ENCODE peak calls at places on chromosomes 7 and 10, in five cellular contexts. P is H9, E is neuronal stem cell, D is mesendoderm, T is mesenchymal stem cell. Z is an unnamed sample.

GRCh38 chr7:40866601-40867000 is 731.8 kb downstream of the SUGCT start:
- DNase-seq in E (no peak), P (no peak), T (no peak), D (peak), Z (no peak)

GRCh38 chr7:97971990-97972943 is 17.7 kb downstream of the OCM2 start:
- DNase-seq in P (peak), E (peak), D (peak), T (peak), Z (peak)

GRCh38 chr7:41219276-41219675 is 483.6 kb downstream of the INHBA start:
- DNase-seq in D (no peak), E (no peak), T (peak), P (no peak), Z (peak)

GRCh38 chr7:102304668-102305067 is 18.0 kb downstream of the SH2B2 start:
- DNase-seq in T (peak), D (no peak), P (no peak), E (no peak), Z (no peak)

GRCh38 chr10:95325863-95326262 is 35.1 kb upstream of the PDLIM1 start:
- DNase-seq in P (no peak), T (no peak), E (no peak), D (no peak), Z (no peak)

GRCh38 chr7:70307544-70308106 is 709.4 kb downstream of the AUTS2 start:
- DNase-seq in T (peak), P (no peak), D (no peak), E (no peak), Z (no peak)

GRCh38 chr10:71216363-71216695 is 4.0 kb downstream of the UNC5B start:
- DNase-seq in T (no peak), D (no peak), E (no peak), P (no peak), Z (no peak)

GRCh38 chr7:130090745-130091532 is 20.6 kb downstream of the KLHDC10 start:
- DNase-seq in P (no peak), E (no peak), D (no peak), T (no peak), Z (no peak)

GRCh38 chr10:58943234-58943633 is 233.2 kb upstream of the PHYHIPL start:
- DNase-seq in P (no peak), E (no peak), T (no peak), D (no peak), Z (no peak)

GRCh38 chr7:37435156-37435555 is 13.5 kb downstream of the ELMO1 start:
- DNase-seq in T (no peak), D (no peak), P (no peak), E (no peak), Z (no peak)

GRCh38 chr7:22066484-22066883 is 120.8 kb upstream of the CDCA7L start:
- DNase-seq in P (peak), E (no peak), T (no peak), D (peak), Z (no peak)

GRCh38 chr7:13852281-13852968 is 137.0 kb downstream of the ETV1 start:
- DNase-seq in D (no peak), P (no peak), E (no peak), T (peak), Z (no peak)

GRCh38 chr10:62959553-62959952 is 143.4 kb upstream of the EGR2 start:
- DNase-seq in D (no peak), T (no peak), P (no peak), E (no peak), Z (no peak)

GRCh38 chr7:73703985-73704639 is 15.4 kb downstream of the STX1A start:
- DNase-seq in T (peak), P (peak), D (peak), E (peak), Z (peak)

GRCh38 chr10:116257785-116258184 is 15.2 kb downstream of the GFRA1 start:
- DNase-seq in D (no peak), E (no peak), P (no peak), T (no peak), Z (no peak)

GRCh38 chr10:120897343-120897742 is 46.2 kb downstream of the WDR11 start:
- DNase-seq in P (no peak), T (peak), D (no peak), E (no peak), Z (peak)

GRCh38 chr10:123303581-123303980 is 149.4 kb downstream of the BUB3 start:
- DNase-seq in P (no peak), E (no peak), T (no peak), D (no peak), Z (no peak)

GRCh38 chr7:27663989-27664331 is 1.3 kb upstream of the HIBADH start:
- DNase-seq in T (no peak), P (no peak), E (no peak), D (no peak), Z (no peak)

GRCh38 chr7:12738665-12739064 is 51.2 kb downstream of the ARL4A start:
- DNase-seq in D (no peak), P (no peak), T (no peak), E (no peak), Z (no peak)

GRCh38 chr7:23291957-23292560 is 7.1 kb upstream of the MALSU1 start:
- DNase-seq in P (no peak), T (no peak), E (no peak), D (no peak), Z (no peak)

GRCh38 chr7:95972554-95972953 is 200.2 kb downstream of the DYNC1I1 start:
- DNase-seq in P (no peak), E (no peak), D (no peak), T (no peak), Z (no peak)

GRCh38 chr7:94067506-94067905 is 63.4 kb upstream of the BET1 start:
- DNase-seq in E (no peak), P (no peak), T (peak), D (no peak), Z (peak)

GRCh38 chr10:114714281-114714741 is 56.2 kb upstream of the ABLIM1 start:
- DNase-seq in D (no peak), P (no peak), T (peak), E (no peak), Z (peak)

GRCh38 chr10:121168513-121169216 is 317.5 kb downstream of the WDR11 start:
- DNase-seq in E (no peak), P (peak), T (no peak), D (peak), Z (no peak)

GRCh38 chr7:80848841-80849240 is 70.0 kb downstream of the SEMA3C start:
- DNase-seq in P (no peak), D (no peak), T (no peak), E (no peak), Z (no peak)

GRCh38 chr10:132846631-132847415 is 60.9 kb upstream of the NKX6-2 start:
- DNase-seq in T (no peak), P (peak), D (no peak), E (no peak), Z (no peak)

GRCh38 chr7:119223930-119224329 is 999.4 kb downstream of the ANKRD7 start:
- DNase-seq in D (no peak), T (no peak), E (no peak), P (no peak), Z (no peak)

GRCh38 chr10:76155961-76156360 is 724.5 kb downstream of the LRMDA start:
- DNase-seq in E (no peak), D (peak), T (no peak), P (no peak), Z (no peak)

GRCh38 chr7:96061844-96062243 is 260.1 kb downstream of the SLC25A13 start:
- DNase-seq in D (no peak), E (no peak), T (no peak), P (no peak), Z (no peak)

GRCh38 chr10:127320176-127320575 is 123.8 kb upstream of the INSYN2A start:
- DNase-seq in T (no peak), P (no peak), E (no peak), D (no peak), Z (no peak)

GRCh38 chr7:462173-463103 is 57.2 kb downstream of the PDGFA start:
- DNase-seq in D (no peak), P (no peak), E (no peak), T (no peak), Z (no peak)

GRCh38 chr7:152402384-152403250 is 33.2 kb downstream of the KMT2C start:
- DNase-seq in D (no peak), E (no peak), T (no peak), P (no peak), Z (peak)

GRCh38 chr10:36220122-36220521 is 578.0 kb upstream of the FZD8 start:
- DNase-seq in P (no peak), T (peak), D (no peak), E (no peak), Z (no peak)

GRCh38 chr10:76581685-76582084 is 1055.9 kb downstream of the KCNMA1 start:
- DNase-seq in P (no peak), E (no peak), T (no peak), D (no peak), Z (no peak)

GRCh38 chr10:102289840-102290239 is 44.5 kb downstream of the GBF1 start:
- DNase-seq in D (no peak), E (no peak), P (no peak), T (no peak), Z (no peak)

GRCh38 chr7:45189151-45189970 is 31.8 kb downstream of the RAMP3 start:
- DNase-seq in D (no peak), E (no peak), T (no peak), P (no peak), Z (no peak)

GRCh38 chr10:102634696-102635095 is 9.6 kb upstream of the TRIM8 start:
- DNase-seq in E (no peak), T (no peak), P (no peak), D (no peak), Z (no peak)

DNA sequence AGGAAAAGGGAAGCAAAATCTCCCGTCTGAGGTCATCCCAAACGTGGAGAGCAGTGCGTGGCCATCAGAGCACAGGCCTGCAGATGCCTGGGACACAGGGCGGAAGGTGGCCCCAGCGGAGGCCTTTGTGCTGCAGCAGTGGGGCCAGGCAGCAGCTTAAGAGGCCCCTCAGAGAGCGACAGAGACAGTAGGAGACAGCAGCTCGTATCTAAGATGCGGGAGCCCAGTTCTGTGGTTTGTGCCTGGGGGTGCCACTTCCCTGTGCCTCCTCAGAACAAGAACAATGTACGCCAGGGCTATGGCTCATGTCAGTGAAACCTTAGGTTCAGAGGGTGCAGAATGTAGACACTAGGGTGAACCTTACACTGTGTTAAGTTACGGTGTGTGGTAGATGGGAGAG is 316.6 kb upstream of the AKR1E2 start:
- DNase-seq in E (no peak), P (no peak), T (no peak), D (no peak), Z (no peak)
- H3K18ac ChIP-seq in E (no peak), P (no peak), T (no peak), D (no peak), Z (no peak)

GRCh38 chr10:73908853-73909611 is 1.9 kb upstream of the PLAU start:
- DNase-seq in E (no peak), D (peak), T (peak), P (no peak), Z (peak)
- H3K18ac ChIP-seq in E (no peak), D (peak), T (peak), P (no peak), Z (peak)

GRCh38 chr10:21401196-21401595 is 124.3 kb downstream of the SKIDA1 start:
- DNase-seq in P (no peak), T (peak), E (no peak), D (no peak), Z (peak)

GRCh38 chr10:21405981-21406380 is 119.5 kb downstream of the SKIDA1 start:
- DNase-seq in T (no peak), P (no peak), D (no peak), E (no peak), Z (no peak)

GRCh38 chr10:21399392-21400015 is 126.0 kb downstream of the SKIDA1 start:
- DNase-seq in P (no peak), T (peak), E (no peak), D (peak), Z (peak)

GRCh38 chr10:21403256-21404015 is 122.0 kb downstream of the SKIDA1 start:
- DNase-seq in D (peak), T (no peak), P (no peak), E (no peak), Z (no peak)

DNA sequence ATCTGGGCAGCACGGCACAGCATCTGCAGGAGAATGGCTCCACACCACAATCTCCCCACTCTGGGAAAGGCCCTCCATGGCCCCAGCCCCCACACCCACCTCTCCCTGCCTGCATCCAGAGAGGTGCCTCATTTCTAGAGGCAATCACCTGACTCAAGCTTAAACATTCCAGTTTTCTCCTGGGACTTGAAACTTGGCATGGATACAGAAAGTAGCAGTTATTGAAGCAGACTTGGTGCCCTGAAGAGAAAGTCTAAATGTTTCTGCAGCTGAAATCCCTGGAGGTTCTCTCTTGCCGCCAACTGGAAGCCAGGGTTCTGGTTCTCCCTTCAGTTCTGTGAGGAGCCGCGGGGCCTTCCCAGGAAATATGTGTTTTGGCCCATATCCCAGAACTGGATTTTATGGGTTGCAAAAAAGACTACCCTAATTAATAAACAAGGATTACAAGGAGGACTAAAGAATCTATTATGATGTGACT is 122.8 kb downstream of the SKIDA1 start:
- DNase-seq in E (no peak), T (peak), D (no peak), P (no peak), Z (peak)
- H3K18ac ChIP-seq in E (no peak), T (no peak), D (peak), P (peak), Z (no peak)

DNA sequence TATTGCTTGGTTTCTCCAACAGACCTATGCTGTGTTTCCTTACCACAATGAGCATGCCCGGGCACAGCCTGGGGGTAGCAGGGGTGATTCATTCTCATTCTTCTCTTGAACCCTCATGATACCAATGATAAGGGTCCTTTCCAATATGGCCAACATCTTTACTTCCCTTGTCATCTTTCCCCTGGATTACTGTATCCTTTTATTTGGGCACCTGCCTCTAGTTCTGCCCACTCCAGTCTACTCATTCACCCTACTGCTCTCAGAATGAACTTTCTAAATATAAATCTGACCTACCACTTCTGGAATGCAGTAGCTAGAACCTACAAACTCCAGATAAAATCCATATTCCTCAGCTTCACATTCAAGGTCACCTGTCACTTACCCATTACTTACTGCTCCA is 26.4 kb upstream of the ITPRID1 start:
- DNase-seq in E (no peak), P (no peak), D (no peak), T (no peak), Z (no peak)
- H3K18ac ChIP-seq in E (no peak), P (no peak), D (no peak), T (no peak), Z (no peak)